ENCODE peak calls at places on chromosomes 12 and 14, in four cellular contexts. F, P, H and K are unnamed samples.

GRCh38 chr12:15044461-15044860 is 71.6 kb downstream of the PDE6H start:
- DNase-seq in F (no peak), P (no peak), H (no peak), K (no peak)

GRCh38 chr12:109393437-109394345 is 46.0 kb downstream of the MYO1H start:
- DNase-seq in F (no peak), P (peak; percentile 73), H (peak; percentile 80), K (peak; percentile 46)

GRCh38 chr12:76820888-76821482 is 57.1 kb downstream of the ZDHHC17 start:
- DNase-seq in F (no peak), P (peak; percentile 62), H (peak; percentile 39), K (peak; percentile 19)

GRCh38 chr12:123873795-123874194 is 98.8 kb downstream of the CCDC92 start:
- DNase-seq in F (no peak), P (no peak), H (no peak), K (no peak)

GRCh38 chr12:101839324-101840283 is 8.8 kb upstream of the GNPTAB start:
- DNase-seq in F (no peak), P (peak; percentile 85), H (peak; percentile 65), K (peak; percentile 80)

GRCh38 chr12:14605401-14605989 is 37.8 kb upstream of the PLBD1 start:
- DNase-seq in F (no peak), P (no peak), H (no peak), K (no peak)

GRCh38 chr14:24136684-24137528 is 912 bp downstream of the PSME1 start:
- DNase-seq in F (no peak), P (no peak), H (no peak), K (no peak)

GRCh38 chr12:91111366-91112321 is at the start of gene LUM:
- DNase-seq in F (no peak), P (no peak), H (no peak), K (no peak)

GRCh38 chr12:22100952-22101748 is 55.1 kb downstream of the CMAS start:
- DNase-seq in F (no peak), P (peak; percentile 84), H (no peak), K (peak; percentile 31)

GRCh38 chr12:58346032-58346632 is 404.8 kb downstream of the ATP23 start:
- DNase-seq in F (no peak), P (no peak), H (peak; percentile 30), K (no peak)

GRCh38 chr12:111409403-111410228 is 3.9 kb downstream of the SH2B3 start:
- DNase-seq in F (no peak), P (peak; percentile 87), H (no peak), K (no peak)

GRCh38 chr14:42192659-42193425 is 586.2 kb downstream of the LRFN5 start:
- DNase-seq in F (no peak), P (no peak), H (peak; percentile 17), K (no peak)

GRCh38 chr14:44712095-44712822 is 205.2 kb upstream of the FSCB start:
- DNase-seq in F (no peak), P (no peak), H (no peak), K (no peak)

GRCh38 chr14:95953111-95953724 is 76.6 kb downstream of the TUNAR start:
- DNase-seq in F (no peak), P (no peak), H (no peak), K (no peak)

GRCh38 chr14:52299692-52300278 is 14.3 kb upstream of the PTGER2 start:
- DNase-seq in F (no peak), P (no peak), H (peak; percentile 54), K (no peak)

GRCh38 chr12:131901431-131902331 is 7.3 kb downstream of the ULK1 start:
- DNase-seq in F (no peak), P (no peak), H (no peak), K (no peak)

GRCh38 chr14:91409991-91410401 is 7.6 kb downstream of the CCDC88C start:
- DNase-seq in F (no peak), P (no peak), H (no peak), K (no peak)

GRCh38 chr12:113287899-113288282 is 47.0 kb downstream of the SLC8B1 start:
- DNase-seq in F (no peak), P (no peak), H (no peak), K (no peak)

GRCh38 chr12:96514328-96514727 is 25.0 kb downstream of the CFAP54 start:
- DNase-seq in F (no peak), P (no peak), H (no peak), K (no peak)

GRCh38 chr12:12546314-12546772 is 16.3 kb downstream of the DUSP16 start:
- DNase-seq in F (no peak), P (no peak), H (no peak), K (no peak)

GRCh38 chr12:103728323-103728722 is 112.7 kb downstream of the NT5DC3 start:
- DNase-seq in F (no peak), P (no peak), H (no peak), K (no peak)

GRCh38 chr12:45498645-45499044 is 230.9 kb upstream of the ARID2 start:
- DNase-seq in F (no peak), P (no peak), H (no peak), K (no peak)

GRCh38 chr14:89146291-89146690 is 270.7 kb downstream of the FOXN3 start:
- DNase-seq in F (no peak), P (no peak), H (no peak), K (no peak)

GRCh38 chr14:100030441-100031153 is 34.6 kb upstream of the EVL start:
- DNase-seq in F (no peak), P (peak; percentile 68), H (peak; percentile 25), K (no peak)

GRCh38 chr12:93982847-93983315 is 165.5 kb upstream of the PLXNC1 start:
- DNase-seq in F (no peak), P (no peak), H (no peak), K (no peak)

GRCh38 chr12:30794591-30795409 is 40.0 kb upstream of the CAPRIN2 start:
- DNase-seq in F (no peak), P (peak; percentile 66), H (peak; percentile 86), K (no peak)

GRCh38 chr14:98612434-98613200 is 659.4 kb downstream of the BCL11B start:
- DNase-seq in F (no peak), P (no peak), H (no peak), K (no peak)

GRCh38 chr12:19035552-19035951 is 94.0 kb upstream of the PLEKHA5 start:
- DNase-seq in F (no peak), P (no peak), H (no peak), K (no peak)

GRCh38 chr14:54606178-54606577 is 39.2 kb downstream of the SAMD4A start:
- DNase-seq in F (no peak), P (peak; percentile 62), H (no peak), K (no peak)

GRCh38 chr12:118059645-118060275 is 1.2 kb downstream of the WSB2 start:
- DNase-seq in F (no peak), P (no peak), H (no peak), K (no peak)

GRCh38 chr12:5861426-5861825 is 83.6 kb downstream of the ANO2 start:
- DNase-seq in F (no peak), P (no peak), H (no peak), K (no peak)

GRCh38 chr14:57390806-57391562 is 598 bp downstream of the NAA30 start:
- DNase-seq in F (peak; percentile 71), P (peak; percentile 57), H (peak; percentile 14), K (peak; percentile 38)

GRCh38 chr14:39847191-39847590 is 415.0 kb upstream of the FBXO33 start:
- DNase-seq in F (no peak), P (no peak), H (no peak), K (no peak)

GRCh38 chr14:76958975-76959710 is 69.4 kb downstream of the IRF2BPL start:
- DNase-seq in F (no peak), P (peak; percentile 79), H (no peak), K (no peak)
- TF ChIP-seq POLR2A in F (no peak), P (no peak), H (no peak), K (no peak)

GRCh38 chr12:122225683-122226365 is at the start of gene DIABLO:
- DNase-seq in F (peak; percentile 100), P (peak; percentile 100), H (peak; percentile 92), K (peak; percentile 100)
- TF ChIP-seq POLR2A in F (peak; percentile 94), P (peak; percentile 96), H (peak; percentile 95), K (peak; percentile 99)

DNA sequence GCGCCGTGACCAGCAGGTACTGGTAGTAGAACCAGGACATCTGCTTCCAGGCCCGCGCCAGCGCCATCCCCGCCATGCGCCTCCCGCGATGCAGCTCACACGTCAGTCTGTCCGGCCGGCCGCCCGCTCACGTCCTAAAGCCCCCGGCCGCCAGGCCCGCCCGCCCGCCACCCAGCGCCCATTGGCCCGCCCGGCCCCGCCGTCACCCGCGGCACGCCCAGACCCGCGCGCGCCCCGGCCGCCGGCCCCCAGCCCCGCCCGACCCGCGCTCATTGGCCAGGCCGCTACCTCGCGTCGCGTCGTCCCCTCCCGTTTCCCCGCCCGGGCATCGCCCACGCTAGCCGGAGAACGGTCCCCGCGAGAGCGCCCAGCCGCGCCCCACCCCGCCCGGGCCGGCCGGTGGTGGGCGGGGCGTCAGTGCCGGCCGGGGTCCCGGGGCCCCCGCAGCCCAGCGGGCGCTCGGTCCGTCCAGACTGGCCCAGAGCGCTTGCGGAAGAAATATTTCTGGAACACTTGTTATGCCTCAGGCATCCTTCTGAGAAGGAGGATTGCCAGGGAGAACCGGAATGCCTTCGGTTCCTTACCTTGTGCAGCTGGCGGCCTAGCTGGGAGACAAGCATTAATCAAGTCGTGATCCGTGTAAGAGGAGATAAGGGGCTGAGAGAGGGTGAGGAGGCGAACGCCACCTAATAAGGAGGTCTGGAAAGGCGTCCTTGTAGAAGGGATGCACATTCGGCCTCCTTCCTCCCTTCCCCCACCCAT is at the start of gene SPTSSA:
- DNase-seq in F (peak; percentile 96), P (peak; percentile 94), H (peak; percentile 85), K (peak; percentile 96)
- TF ChIP-seq POLR2A in F (peak; percentile 96), P (peak; percentile 92), H (peak; percentile 99), K (peak; percentile 89)

DNA sequence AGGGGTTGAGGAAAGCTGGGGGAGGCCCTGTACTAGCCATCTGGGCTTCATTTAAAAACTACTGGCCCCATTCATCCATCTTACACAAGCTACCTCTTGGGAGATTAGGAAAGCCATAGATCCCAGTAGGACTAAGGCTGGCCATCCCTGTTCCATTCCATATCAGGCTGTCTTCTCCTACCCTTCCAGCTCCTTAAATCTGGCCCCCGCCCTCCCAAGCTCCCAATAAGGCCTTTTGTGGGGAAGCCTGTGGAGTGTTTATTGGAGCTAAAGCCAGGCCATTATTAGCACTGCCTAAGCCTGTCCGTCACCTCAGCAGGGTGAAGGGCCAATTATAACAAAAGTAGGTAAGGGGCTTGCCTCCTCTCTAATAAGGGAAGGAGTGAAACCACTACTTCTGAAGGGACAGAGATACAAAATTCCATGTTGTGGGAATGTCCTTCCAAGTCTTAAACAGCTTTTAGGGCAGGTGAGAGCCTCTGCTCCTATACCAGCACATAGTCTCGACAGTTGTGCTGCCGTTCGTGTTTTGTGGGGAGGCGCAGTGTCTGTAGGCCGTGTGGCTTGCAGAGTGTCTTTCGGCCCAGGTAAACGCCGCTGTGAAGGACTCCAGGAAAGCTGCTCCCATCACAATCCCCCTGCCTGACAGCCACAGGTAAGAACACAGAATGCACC is 3.7 kb downstream of the MYL6 start:
- DNase-seq in F (no peak), P (no peak), H (no peak), K (no peak)
- TF ChIP-seq POLR2A in F (no peak), P (no peak), H (no peak), K (no peak)

GRCh38 chr12:3777206-3777809 is 24.4 kb upstream of the CRACR2A start:
- DNase-seq in F (no peak), P (no peak), H (peak; percentile 25), K (no peak)
- TF ChIP-seq POLR2A in F (no peak), P (no peak), H (no peak), K (no peak)

GRCh38 chr14:74084277-74085046 is at the start of the genes ALDH6A1 and LIN52:
- DNase-seq in F (peak; percentile 99), P (peak; percentile 100), H (peak; percentile 100), K (peak; percentile 100)
- TF ChIP-seq POLR2A in F (peak; percentile 98), P (peak; percentile 49), H (peak; percentile 52), K (peak; percentile 93)

GRCh38 chr14:50312734-50313054 is 570 bp downstream of the DMAC2L start:
- DNase-seq in F (no peak), P (no peak), H (no peak), K (no peak)
- TF ChIP-seq POLR2A in F (no peak), P (no peak), H (no peak), K (no peak)